ENCODE peak calls at places on chromosome 9, in six cellular contexts. One of them, this sample, is unnamed. For H4K20me1, the result is how much of the 10 kb centered on the place peaks cover.

GRCh38 chr9:75184471-75184870 is 96.2 kb downstream of the OSTF1 start:
- DNase-seq in SK-N-SH: no peak
- DNase-seq in neural progenitor cell: no peak
- DNase-seq in IMR-90: no peak
- DNase-seq in H9: no peak
- DNase-seq in GM23338: no peak
- DNase-seq in this sample: no peak

GRCh38 chr9:93304574-93305496 is 120.9 kb downstream of the WNK2 start:
- DNase-seq in IMR-90: peak
- DNase-seq in neural progenitor cell: peak
- DNase-seq in H9: peak
- DNase-seq in SK-N-SH: peak
- DNase-seq in GM23338: peak
- DNase-seq in this sample: peak

GRCh38 chr9:86328153-86328552 is 26.1 kb downstream of the TUT7 start:
- DNase-seq in GM23338: peak
- DNase-seq in neural progenitor cell: peak
- DNase-seq in H9: peak
- DNase-seq in SK-N-SH: no peak
- DNase-seq in IMR-90: no peak
- DNase-seq in this sample: no peak

GRCh38 chr9:20624201-20625002 is 2.1 kb upstream of the MLLT3 start:
- DNase-seq in GM23338: peak
- DNase-seq in neural progenitor cell: peak
- DNase-seq in H9: peak
- DNase-seq in SK-N-SH: peak
- DNase-seq in IMR-90: peak
- DNase-seq in this sample: peak

GRCh38 chr9:20513126-20513913 is 109.0 kb downstream of the MLLT3 start:
- DNase-seq in H9: no peak
- DNase-seq in neural progenitor cell: no peak
- DNase-seq in GM23338: no peak
- DNase-seq in SK-N-SH: no peak
- DNase-seq in IMR-90: peak
- DNase-seq in this sample: no peak

GRCh38 chr9:93210324-93210973 is 26.5 kb downstream of the WNK2 start:
- DNase-seq in neural progenitor cell: no peak
- DNase-seq in IMR-90: no peak
- DNase-seq in H9: no peak
- DNase-seq in SK-N-SH: no peak
- DNase-seq in GM23338: no peak
- DNase-seq in this sample: no peak

GRCh38 chr9:17535176-17535575 is 43.7 kb upstream of the SH3GL2 start:
- DNase-seq in SK-N-SH: no peak
- DNase-seq in H9: no peak
- DNase-seq in IMR-90: no peak
- DNase-seq in GM23338: no peak
- DNase-seq in neural progenitor cell: no peak
- DNase-seq in this sample: no peak

GRCh38 chr9:70488793-70489105 is 74.3 kb upstream of the KLF9 start:
- DNase-seq in neural progenitor cell: no peak
- DNase-seq in GM23338: no peak
- DNase-seq in IMR-90: no peak
- DNase-seq in SK-N-SH: no peak
- DNase-seq in H9: no peak
- DNase-seq in this sample: no peak

GRCh38 chr9:130535818-130536521 is 43.4 kb upstream of the FUBP3 start:
- DNase-seq in H9: no peak
- DNase-seq in IMR-90: peak
- DNase-seq in SK-N-SH: no peak
- DNase-seq in neural progenitor cell: peak
- DNase-seq in GM23338: peak
- DNase-seq in this sample: peak

DNA sequence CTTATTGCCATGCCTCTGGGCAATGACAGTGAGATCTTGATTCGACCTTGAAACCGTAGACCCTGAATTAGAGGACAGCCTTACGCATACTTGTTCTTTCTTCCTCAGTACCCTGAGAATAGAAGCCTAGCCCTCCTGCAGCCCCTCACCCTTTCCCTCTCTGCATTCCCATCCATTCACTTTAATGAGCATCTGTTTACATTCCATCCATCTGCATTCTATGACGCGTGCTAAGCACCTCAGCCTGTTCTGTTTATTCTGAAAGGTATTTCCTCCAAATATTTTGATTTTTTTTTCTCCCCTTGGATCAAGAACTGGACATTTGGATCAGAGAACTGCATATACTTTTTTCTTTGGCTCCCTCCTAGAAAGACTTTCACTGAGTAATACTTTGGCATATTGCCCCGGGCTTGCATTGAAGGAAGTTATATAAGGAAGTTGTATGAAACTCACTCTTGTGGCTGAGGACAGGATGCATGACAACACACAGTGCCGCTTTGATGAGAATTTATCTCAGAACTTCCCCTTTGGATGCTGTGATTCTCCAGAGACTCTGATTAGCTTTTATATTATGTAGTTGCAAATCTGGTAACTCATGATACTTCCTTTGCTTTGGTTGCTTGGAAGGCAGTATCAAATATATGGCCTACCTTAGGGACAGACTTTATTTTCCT is 15.7 kb downstream of the TMEM8B start:
- DNase-seq in H9: no peak
- DNase-seq in IMR-90: peak
- DNase-seq in SK-N-SH: no peak
- DNase-seq in GM23338: peak
- DNase-seq in neural progenitor cell: no peak
- DNase-seq in this sample: peak
- H3K4me2 ChIP-seq in H9: peak
- H3K4me2 ChIP-seq in IMR-90: peak
- H3K4me2 ChIP-seq in SK-N-SH: peak
- H3K4me2 ChIP-seq in GM23338: peak
- H3K4me2 ChIP-seq in neural progenitor cell: no peak
- H3K4me2 ChIP-seq in this sample: peak

GRCh38 chr9:81292056-81292805 is 397.1 kb downstream of the TLE1 start:
- DNase-seq in IMR-90: no peak
- DNase-seq in H9: peak
- DNase-seq in GM23338: peak
- DNase-seq in neural progenitor cell: no peak
- DNase-seq in SK-N-SH: no peak
- DNase-seq in this sample: no peak
- TF ChIP-seq CTCF in IMR-90: no peak
- TF ChIP-seq CTCF in H9: no peak
- TF ChIP-seq CTCF in GM23338: peak
- TF ChIP-seq CTCF in neural progenitor cell: no peak
- TF ChIP-seq CTCF in SK-N-SH: no peak
- TF ChIP-seq CTCF in this sample: no peak

GRCh38 chr9:137297966-137298365 is 4.1 kb downstream of the NRARP start:
- DNase-seq in IMR-90: no peak
- DNase-seq in SK-N-SH: no peak
- DNase-seq in GM23338: no peak
- DNase-seq in H9: peak
- DNase-seq in neural progenitor cell: no peak
- DNase-seq in this sample: no peak
- H4K20me1 ChIP-seq in IMR-90: under half
- H4K20me1 ChIP-seq in SK-N-SH: under half
- H4K20me1 ChIP-seq in GM23338: under half
- H4K20me1 ChIP-seq in H9: under half
- H4K20me1 ChIP-seq in neural progenitor cell: under half
- H4K20me1 ChIP-seq in this sample: under half

DNA sequence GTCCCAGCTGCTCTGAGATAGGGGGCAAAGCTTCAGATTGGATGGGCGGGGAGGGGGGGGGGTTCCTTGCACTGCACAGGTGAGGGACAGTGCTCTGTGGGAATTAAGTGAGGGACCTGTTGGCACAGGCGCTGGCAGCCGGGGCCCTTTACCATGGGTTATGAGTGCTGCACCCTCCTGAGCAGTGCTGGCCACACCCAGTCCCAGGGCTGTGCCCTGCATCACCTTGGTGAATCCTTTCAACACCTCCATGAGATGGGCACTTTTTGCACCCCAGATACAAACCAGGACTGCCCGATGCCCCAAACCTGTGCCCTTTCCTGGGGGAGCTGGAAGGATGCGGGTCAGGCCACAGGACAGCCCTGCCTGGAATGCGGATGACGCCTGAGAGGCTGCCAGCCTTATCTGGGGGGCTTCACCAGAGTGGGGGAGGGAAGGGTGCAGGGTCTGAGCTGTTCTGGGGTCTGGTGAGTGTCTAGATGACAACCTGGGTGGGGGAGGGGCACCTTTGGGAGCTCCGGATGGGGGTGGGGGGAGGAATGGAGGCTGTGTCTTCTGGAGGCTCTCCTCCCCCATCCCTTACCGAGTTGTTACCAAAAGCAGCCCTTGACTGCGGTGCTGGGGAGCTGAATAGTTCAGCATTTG is 5.2 kb downstream of the CRB2 start:
- DNase-seq in SK-N-SH: peak
- DNase-seq in neural progenitor cell: no peak
- DNase-seq in H9: no peak
- DNase-seq in IMR-90: no peak
- DNase-seq in GM23338: no peak
- DNase-seq in this sample: peak
- H3K4me2 ChIP-seq in SK-N-SH: no peak
- H3K4me2 ChIP-seq in neural progenitor cell: peak
- H3K4me2 ChIP-seq in H9: no peak
- H3K4me2 ChIP-seq in IMR-90: no peak
- H3K4me2 ChIP-seq in GM23338: peak
- H3K4me2 ChIP-seq in this sample: no peak

This sample was measured in osteoblast.